ENCODE peak calls at places on chromosomes 2 and 18, in ten cellular contexts. I, T, M, S, V, L, E, A, X and R are unnamed samples.
A peak's percentile ranks its signal among the peaks of the same experiment; 100 is the strongest.

GRCh38 chr2:177106212-177106611 is 106.4 kb upstream of the HNRNPA3 start:
- DNase-seq in I (no peak), T (no peak), M (no peak), S (no peak), V (no peak), L (no peak), E (no peak), A (no peak), X (no peak), R (no peak)

GRCh38 chr2:1817256-1818127 is 73.2 kb upstream of the PXDN start:
- DNase-seq in I (peak; percentile 86), T (peak; percentile 82), M (peak; percentile 73), S (peak; percentile 88), V (peak; percentile 98), L (peak; percentile 59), E (peak; percentile 97), A (peak; percentile 86), X (peak; percentile 91), R (peak; percentile 91)

GRCh38 chr2:7844414-7844961 is 837.4 kb upstream of the ID2 start:
- DNase-seq in I (no peak), T (no peak), M (no peak), S (no peak), V (no peak), L (no peak), E (no peak), A (no peak), X (no peak), R (no peak)

GRCh38 chr2:67694464-67694863 is 297.3 kb downstream of the ETAA1 start:
- DNase-seq in I (no peak), T (no peak), M (no peak), S (no peak), V (no peak), L (no peak), E (no peak), A (no peak), X (no peak), R (no peak)

GRCh38 chr2:133526468-133526769 is 41.8 kb downstream of the NCKAP5 start:
- DNase-seq in I (no peak), T (no peak), M (no peak), S (no peak), V (peak; percentile 31), L (no peak), E (no peak), A (no peak), X (no peak), R (no peak)

GRCh38 chr18:51082571-51083264 is 52.7 kb downstream of the SMAD4 start:
- DNase-seq in I (no peak), T (no peak), M (no peak), S (no peak), V (no peak), L (no peak), E (no peak), A (no peak), X (peak; percentile 33), R (no peak)

GRCh38 chr2:46402874-46403273 is 76.5 kb upstream of the TMEM247 start:
- DNase-seq in I (no peak), T (no peak), M (no peak), S (no peak), V (no peak), L (no peak), E (no peak), A (no peak), X (no peak), R (no peak)

GRCh38 chr2:222939979-222940378 is 79.1 kb downstream of the ACSL3 start:
- DNase-seq in I (no peak), T (no peak), M (no peak), S (no peak), V (no peak), L (no peak), E (no peak), A (no peak), X (no peak), R (no peak)

GRCh38 chr2:33791625-33792024 is 192.5 kb upstream of the FAM98A start:
- DNase-seq in I (no peak), T (no peak), M (no peak), S (no peak), V (peak; percentile 29), L (no peak), E (no peak), A (no peak), X (peak; percentile 90), R (no peak)

GRCh38 chr18:48983793-48984437 is 33.1 kb upstream of the SMAD7 start:
- DNase-seq in I (no peak), T (no peak), M (no peak), S (no peak), V (no peak), L (no peak), E (no peak), A (no peak), X (no peak), R (no peak)

GRCh38 chr2:112627060-112628040 is 18.4 kb upstream of the SLC20A1 start:
- DNase-seq in I (peak; percentile 79), T (no peak), M (peak; percentile 27), S (no peak), V (peak; percentile 96), L (no peak), E (peak; percentile 83), A (peak; percentile 75), X (peak; percentile 87), R (no peak)

GRCh38 chr18:80167331-80167730 is 58.3 kb downstream of the ADNP2 start:
- DNase-seq in I (no peak), T (no peak), M (no peak), S (no peak), V (no peak), L (no peak), E (no peak), A (no peak), X (no peak), R (no peak)
- TF ChIP-seq CTCF in I (no peak), T (no peak), M (no peak), S (no peak), V (no peak), L (no peak), E (no peak), A (no peak), X (no peak), R (no peak)

GRCh38 chr2:167686691-167687090 is 560.7 kb downstream of the STK39 start:
- DNase-seq in I (no peak), T (no peak), M (no peak), S (no peak), V (no peak), L (no peak), E (no peak), A (no peak), X (no peak), R (no peak)

GRCh38 chr2:167692191-167692590 is 555.2 kb downstream of the STK39 start:
- DNase-seq in I (no peak), T (no peak), M (no peak), S (no peak), V (peak; percentile 85), L (no peak), E (no peak), A (no peak), X (no peak), R (no peak)

GRCh38 chr2:167689444-167689843 is 558.0 kb downstream of the STK39 start:
- DNase-seq in I (no peak), T (no peak), M (no peak), S (no peak), V (no peak), L (no peak), E (no peak), A (no peak), X (no peak), R (no peak)
- TF ChIP-seq CTCF in I (no peak), T (peak; percentile 19), M (peak; percentile 33), S (no peak), V (no peak), L (no peak), E (no peak), A (no peak), X (no peak), R (peak; percentile 23)

DNA sequence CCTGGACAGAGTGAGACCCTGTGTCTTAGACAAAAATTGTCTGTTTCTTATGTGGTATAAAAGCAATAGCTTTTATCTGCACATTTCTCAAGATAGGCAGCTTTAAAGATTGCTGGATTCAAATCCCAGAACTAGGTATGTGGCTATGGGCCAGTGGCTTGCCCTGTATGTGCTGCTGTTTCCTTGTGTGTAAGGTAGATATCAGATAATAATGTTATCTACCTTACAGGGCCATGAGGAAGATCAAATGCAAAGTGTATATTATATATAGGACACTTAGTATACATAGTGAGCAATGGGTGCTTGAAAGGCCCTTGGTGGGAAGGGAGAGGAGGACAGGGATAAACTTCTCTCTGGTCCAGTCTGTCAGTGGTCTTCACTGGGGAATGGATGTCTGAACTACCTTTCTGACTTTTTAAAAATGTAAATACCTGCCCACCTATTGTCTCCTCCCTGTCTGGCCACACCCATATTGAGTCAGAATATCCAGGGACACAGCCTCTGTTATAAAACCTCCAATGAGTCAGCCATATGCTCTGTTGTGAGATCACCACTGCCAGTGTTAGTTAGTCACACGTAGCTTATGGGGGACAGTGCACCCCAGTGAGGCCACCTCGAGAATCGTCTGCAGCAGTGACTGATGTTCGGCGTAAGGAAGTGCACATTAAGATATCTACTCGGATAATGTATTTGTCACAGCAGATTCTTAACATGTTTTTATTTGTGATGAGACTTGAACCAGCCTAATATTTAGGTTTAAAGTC is 383.4 kb downstream of the PTPRM start:
- DNase-seq in I (no peak), T (no peak), M (no peak), S (no peak), V (peak; percentile 54), L (peak; percentile 57), E (no peak), A (no peak), X (no peak), R (no peak)
- TF ChIP-seq CTCF in I (no peak), T (no peak), M (no peak), S (no peak), V (no peak), L (peak; percentile 47), E (no peak), A (no peak), X (no peak), R (no peak)

DNA sequence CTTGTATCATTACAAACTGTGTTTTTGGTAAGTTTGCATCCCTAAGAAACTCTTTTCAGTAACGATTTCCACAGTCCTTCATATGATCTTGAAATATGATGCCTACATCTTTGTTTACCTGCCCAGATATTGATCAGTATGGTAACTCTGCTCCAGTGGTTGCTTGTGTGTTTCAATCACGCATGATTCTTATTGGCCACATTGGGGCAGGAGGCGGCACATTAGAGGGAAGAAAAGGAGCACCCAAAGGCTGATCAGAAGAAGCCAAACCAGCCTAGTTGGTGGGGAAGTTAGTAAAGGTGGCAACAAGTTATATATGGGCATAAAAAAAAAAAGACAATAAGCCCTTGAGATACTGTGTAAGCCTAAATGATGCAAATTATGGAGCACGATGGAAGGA is 158.9 kb downstream of the RHBDD1 start:
- DNase-seq in I (no peak), T (no peak), M (no peak), S (no peak), V (peak; percentile 15), L (no peak), E (no peak), A (no peak), X (no peak), R (no peak)
- TF ChIP-seq CTCF in I (no peak), T (peak; percentile 46), M (no peak), S (no peak), V (no peak), L (no peak), E (no peak), A (no peak), X (peak; percentile 19), R (peak; percentile 49)